ENCODE peak calls at places on chromosome 2, in seven cellular contexts. K, J, P, N, L, Z and B are unnamed samples.

GRCh38 chr2:163612332-163612731 is 123.5 kb downstream of the FIGN start:
- DNase-seq in K (no peak), L (no peak), Z (no peak), N (no peak), J (no peak), P (no peak), B (no peak)

GRCh38 chr2:154699560-154699901 is 1.0 kb downstream of the KCNJ3 start:
- DNase-seq in K (no peak), P (no peak), N (no peak), Z (no peak), L (no peak), J (no peak), B (no peak)

GRCh38 chr2:231241755-231242507 is 43.5 kb downstream of the ARMC9 start:
- DNase-seq in Z (no peak), K (no peak), J (no peak), L (no peak), N (peak; percentile 62), P (no peak), B (no peak)

GRCh38 chr2:85549826-85550225 is 10.9 kb downstream of the MAT2A start:
- DNase-seq in K (no peak), N (no peak), J (peak; percentile 72), L (peak; percentile 29), P (no peak), Z (no peak), B (no peak)

GRCh38 chr2:152054593-152054992 is 44.3 kb downstream of the CACNB4 start:
- DNase-seq in N (peak; percentile 81), K (no peak), P (no peak), Z (no peak), J (peak; percentile 89), L (no peak), B (no peak)

GRCh38 chr2:218829868-218830451 is 1.6 kb downstream of the PRKAG3 start:
- DNase-seq in Z (no peak), K (no peak), L (no peak), P (no peak), N (no peak), J (no peak), B (no peak)

GRCh38 chr2:28274911-28275685 is 117.6 kb upstream of the FOSL2 start:
- DNase-seq in Z (no peak), N (peak; percentile 92), K (no peak), P (no peak), J (peak; percentile 100), L (peak; percentile 35), B (peak; percentile 48)

GRCh38 chr2:223587301-223587700 is 14.9 kb downstream of the SCG2 start:
- DNase-seq in P (no peak), J (no peak), K (no peak), L (no peak), Z (no peak), N (no peak), B (no peak)

GRCh38 chr2:39243469-39244123 is at the start of gene CDKL4:
- DNase-seq in K (no peak), J (no peak), Z (no peak), L (no peak), N (no peak), P (peak; percentile 13), B (no peak)

GRCh38 chr2:217101972-217102371 is 242.1 kb upstream of the TNP1 start:
- DNase-seq in P (no peak), Z (no peak), K (no peak), J (no peak), L (no peak), N (peak; percentile 59), B (no peak)

GRCh38 chr2:95043300-95043786 is 17.8 kb downstream of the MAL start:
- DNase-seq in K (no peak), L (no peak), J (peak; percentile 88), Z (no peak), N (no peak), P (no peak), B (no peak)

GRCh38 chr2:134866498-134867099 is 28.2 kb downstream of the ACMSD start:
- DNase-seq in L (no peak), P (no peak), J (no peak), N (no peak), K (no peak), Z (no peak), B (no peak)

GRCh38 chr2:181517685-181518301 is 60.6 kb downstream of the ITGA4 start:
- DNase-seq in K (no peak), N (no peak), J (no peak), L (no peak), Z (no peak), P (no peak), B (no peak)